ENCODE peak calls at places on chromosomes 12 and 14, in nine cellular contexts. A is ACHN; L is posterior vena cava; R is OCI-LY7; F is AG08395; O is fibroblast of mammary gland; T is kidney glomerular epithelial cell; N is stimulated activated naive CD8-positive, alpha-beta T cell treated with anti-CD3 and anti-CD28 coated beads, Interleukin-15, Interleukin-2, amounts not matched to agents 100 U/mL and 50 U/mL, for 24 hours; J is cardiac muscle cell. D is an unnamed sample.

GRCh38 chr14:60965402-60965801 is 15.5 kb downstream of the TRMT5 start:
- DNase-seq in J (no peak), R (no peak), A (no peak), O (peak; percentile 87), N (no peak), T (peak; percentile 15), L (no peak), F (peak; percentile 23), D (no peak)

GRCh38 chr12:24404086-24404815 is 454.8 kb upstream of the SOX5 start:
- DNase-seq in N (no peak), R (no peak), L (no peak), F (no peak), O (peak; percentile 5), J (no peak), A (no peak), T (no peak), D (no peak)

GRCh38 chr14:63480599-63480998 is 62.6 kb downstream of the PPP2R5E start:
- DNase-seq in L (no peak), A (no peak), T (no peak), F (no peak), R (no peak), O (no peak), N (no peak), J (no peak), D (no peak)

GRCh38 chr14:95993768-95994592 is 45.2 kb upstream of the C14orf132 start:
- DNase-seq in T (peak; percentile 55), R (peak; percentile 80), F (peak; percentile 68), L (no peak), O (peak; percentile 67), J (peak; percentile 79), N (peak; percentile 23), A (peak; percentile 32), D (peak; percentile 62)

GRCh38 chr14:31568671-31569070 is 7.5 kb downstream of the NUBPL start:
- DNase-seq in T (no peak), O (peak; percentile 70), A (no peak), F (no peak), R (no peak), N (no peak), J (no peak), L (no peak), D (no peak)

GRCh38 chr12:130807309-130807708 is 31.7 kb downstream of the STX2 start:
- DNase-seq in N (no peak), A (no peak), T (no peak), L (no peak), J (no peak), R (no peak), F (no peak), O (no peak), D (no peak)

GRCh38 chr12:49264466-49264872 is 413 bp upstream of the TUBA1C start:
- DNase-seq in N (peak; percentile 66), F (peak; percentile 46), J (peak; percentile 42), L (no peak), O (no peak), R (peak; percentile 65), T (no peak), A (peak; percentile 76), D (peak; percentile 40)

GRCh38 chr12:103462675-103463074 is 33.1 kb downstream of the C12orf42 start:
- DNase-seq in T (no peak), N (no peak), O (no peak), F (no peak), A (no peak), R (no peak), L (no peak), J (no peak), D (no peak)

GRCh38 chr12:85424581-85425348 is 144.7 kb downstream of the ALX1 start:
- DNase-seq in N (peak; percentile 26), J (peak; percentile 47), O (peak; percentile 19), F (no peak), A (peak; percentile 56), T (no peak), R (peak; percentile 70), L (no peak), D (peak; percentile 23)

GRCh38 chr14:24848427-24848826 is 201.5 kb downstream of the STXBP6 start:
- DNase-seq in O (peak; percentile 74), A (no peak), R (no peak), N (no peak), T (no peak), L (no peak), F (peak; percentile 39), J (no peak), D (no peak)

GRCh38 chr12:131129839-131130238 is 176.1 kb downstream of the ADGRD1 start:
- DNase-seq in N (no peak), L (peak; percentile 70), F (peak; percentile 54), A (peak; percentile 38), R (no peak), J (no peak), O (no peak), T (no peak), D (no peak)

GRCh38 chr14:69093551-69094421 is 59.1 kb downstream of the DCAF5 start:
- DNase-seq in A (no peak), O (peak; percentile 37), L (no peak), R (no peak), J (peak; percentile 20), N (no peak), T (peak; percentile 6), F (peak; percentile 39), D (no peak)

GRCh38 chr12:91119089-91119488 is 7.8 kb upstream of the LUM start:
- DNase-seq in A (no peak), T (no peak), F (no peak), L (no peak), R (no peak), J (no peak), N (no peak), O (no peak), D (no peak)

GRCh38 chr14:85852900-85853299 is 323.0 kb downstream of the FLRT2 start:
- DNase-seq in T (no peak), J (no peak), L (no peak), N (no peak), R (no peak), O (no peak), F (no peak), A (no peak), D (no peak)

GRCh38 chr12:48819986-48820385 is 1.7 kb downstream of the CACNB3 start:
- DNase-seq in O (no peak), A (no peak), T (no peak), L (no peak), R (no peak), N (no peak), F (no peak), J (no peak), D (no peak)

GRCh38 chr14:90815817-90816662 is at the start of gene TTC7B:
- DNase-seq in R (peak; percentile 20), F (peak; percentile 89), N (peak; percentile 50), J (peak; percentile 77), A (peak; percentile 43), O (no peak), L (no peak), T (no peak), D (peak; percentile 61)

GRCh38 chr12:15405601-15406000 is 83.3 kb downstream of the PTPRO start:
- DNase-seq in O (no peak), R (no peak), A (no peak), N (no peak), L (no peak), T (peak; percentile 73), F (no peak), J (no peak), D (no peak)

GRCh38 chr14:69708586-69709169 is 58.3 kb upstream of the SRSF5 start:
- DNase-seq in A (peak; percentile 19), R (peak; percentile 71), L (peak; percentile 64), N (no peak), O (no peak), T (no peak), F (no peak), J (peak; percentile 30), D (no peak)

GRCh38 chr14:38197001-38197760 is 10.5 kb upstream of the SSTR1 start:
- DNase-seq in N (no peak), L (no peak), A (peak; percentile 18), O (peak; percentile 33), T (peak; percentile 47), F (no peak), J (no peak), R (peak; percentile 74), D (no peak)

GRCh38 chr14:31937730-31938346 is 139.3 kb upstream of the ARHGAP5 start:
- DNase-seq in O (peak; percentile 92), L (no peak), R (peak; percentile 9), F (peak; percentile 85), N (peak; percentile 62), J (no peak), A (peak; percentile 89), T (peak; percentile 83), D (peak; percentile 9)

GRCh38 chr12:5094550-5094949 is 50.9 kb downstream of the KCNA5 start:
- DNase-seq in F (peak; percentile 60), N (no peak), A (no peak), J (no peak), L (no peak), T (no peak), R (no peak), O (no peak), D (no peak)

GRCh38 chr12:99282670-99283069 is 364.9 kb upstream of the GARIN6 start:
- DNase-seq in L (no peak), R (peak; percentile 11), A (no peak), O (no peak), J (no peak), T (no peak), N (no peak), F (no peak), D (no peak)

GRCh38 chr12:96719671-96720362 is 187.2 kb upstream of the NEDD1 start:
- DNase-seq in F (peak; percentile 9), A (peak; percentile 61), O (peak; percentile 33), N (no peak), T (peak; percentile 5), R (peak; percentile 49), L (no peak), J (no peak), D (peak; percentile 32)

D was measured in B cell.